ENCODE peak calls at places on chromosomes 5 and 9, in nine cellular contexts. B, F, W, D, S, T, L, J and R are unnamed samples. For H3K9me3, the result is how much of the 10 kb centered on the place peaks cover.

GRCh38 chr9:3692606-3693005 is 166.8 kb upstream of the RFX3 start:
- DNase-seq in L (no peak), F (no peak), J (no peak), D (no peak), W (no peak), S (no peak), B (peak), T (no peak), R (no peak)

GRCh38 chr5:101009758-101010519 is 106.9 kb upstream of the ST8SIA4 start:
- DNase-seq in S (no peak), B (no peak), J (no peak), W (no peak), T (no peak), D (no peak), L (no peak), F (peak), R (no peak)

GRCh38 chr5:37710965-37711364 is 128.9 kb downstream of the GDNF start:
- DNase-seq in W (no peak), F (no peak), B (no peak), J (no peak), T (no peak), D (no peak), L (no peak), S (no peak), R (no peak)

GRCh38 chr9:115015018-115015635 is 84.7 kb upstream of the TNFSF8 start:
- DNase-seq in B (peak), T (peak), S (no peak), L (peak), F (no peak), D (no peak), J (no peak), W (peak), R (no peak)

GRCh38 chr5:151414536-151414935 is 32.9 kb upstream of the SLC36A1 start:
- DNase-seq in F (no peak), S (no peak), W (no peak), L (no peak), B (no peak), D (no peak), J (no peak), T (no peak), R (no peak)

GRCh38 chr5:96661101-96661840 is 905 bp upstream of the CAST start:
- DNase-seq in F (peak), W (peak), T (peak), D (no peak), B (peak), J (no peak), S (peak), L (no peak), R (peak)

GRCh38 chr9:31140316-31140715 is 1244.1 kb upstream of the ACO1 start:
- DNase-seq in J (no peak), S (no peak), D (no peak), T (no peak), W (peak), F (peak), L (peak), B (peak), R (no peak)

GRCh38 chr5:172897691-172898512 is 61.3 kb upstream of the RPL26L1 start:
- DNase-seq in L (no peak), D (no peak), W (no peak), J (no peak), B (no peak), S (peak), T (no peak), F (no peak), R (no peak)

GRCh38 chr5:95590880-95591279 is 29.0 kb upstream of the GPR150 start:
- DNase-seq in F (no peak), J (no peak), L (no peak), T (no peak), S (no peak), B (no peak), D (no peak), W (no peak), R (no peak)

GRCh38 chr5:8500426-8500825 is 631.5 kb downstream of the MTRR start:
- DNase-seq in T (no peak), S (no peak), W (no peak), B (no peak), J (no peak), F (no peak), D (no peak), L (no peak), R (no peak)
- H3K9me3 ChIP-seq in T (under half), S (under half), W (under half), B (under half), J (under half), F (under half), D (under half), L (half or more), R (under half)

GRCh38 chr5:141413540-141414069 is 818 bp downstream of the PCDHGA10 start:
- DNase-seq in D (no peak), J (no peak), B (no peak), F (no peak), W (peak), T (no peak), L (no peak), S (no peak), R (no peak)

GRCh38 chr5:141409598-141410306 is 1.9 kb downstream of the PCDHGB6 start:
- DNase-seq in B (no peak), S (no peak), W (no peak), T (no peak), D (no peak), L (no peak), F (no peak), J (no peak), R (no peak)

GRCh38 chr5:141411575-141411974 is 1.2 kb upstream of the PCDHGA10 start:
- DNase-seq in B (no peak), F (no peak), T (no peak), W (no peak), S (no peak), L (no peak), J (no peak), D (no peak), R (no peak)

GRCh38 chr5:141412853-141413539 is at the start of gene PCDHGA10:
- DNase-seq in B (peak), J (peak), W (peak), D (no peak), F (peak), S (no peak), T (peak), L (peak), R (no peak)
- H3K9me3 ChIP-seq in B (under half), J (under half), W (under half), D (half or more), F (under half), S (under half), T (under half), L (under half), R (under half)

GRCh38 chr5:64188776-64189175 is 23.1 kb downstream of the RNF180 start:
- DNase-seq in L (no peak), S (no peak), B (no peak), F (no peak), D (no peak), W (no peak), J (no peak), T (no peak), R (no peak)
- H3K9me3 ChIP-seq in L (under half), S (under half), B (under half), F (under half), D (under half), W (under half), J (under half), T (under half), R (under half)

GRCh38 chr5:131846536-131846935 is 49.7 kb upstream of the FNIP1 start:
- DNase-seq in J (no peak), F (no peak), D (no peak), S (no peak), T (no peak), B (peak), W (no peak), L (no peak), R (no peak)

GRCh38 chr5:131848662-131849061 is 51.8 kb upstream of the FNIP1 start:
- DNase-seq in W (no peak), T (no peak), D (no peak), L (no peak), F (no peak), B (no peak), J (no peak), S (no peak), R (no peak)

GRCh38 chr5:131845828-131846227 is 49.0 kb upstream of the FNIP1 start:
- DNase-seq in F (no peak), J (no peak), D (no peak), B (no peak), T (no peak), W (no peak), S (no peak), L (no peak), R (no peak)
- H3K9me3 ChIP-seq in F (under half), J (under half), D (under half), B (under half), T (under half), W (under half), S (under half), L (under half), R (under half)

GRCh38 chr5:180380441-180380840 is 27.3 kb upstream of the GFPT2 start:
- DNase-seq in W (no peak), B (no peak), L (no peak), J (no peak), F (no peak), D (no peak), S (no peak), T (no peak), R (no peak)

GRCh38 chr5:180377556-180378197 is 24.5 kb upstream of the GFPT2 start:
- DNase-seq in T (no peak), W (no peak), B (no peak), F (no peak), D (no peak), L (no peak), J (no peak), S (no peak), R (no peak)

GRCh38 chr5:180378412-180379344 is 25.5 kb upstream of the GFPT2 start:
- DNase-seq in F (no peak), D (no peak), T (no peak), J (no peak), W (no peak), L (no peak), B (no peak), S (no peak), R (no peak)

GRCh38 chr5:180380856-180381255 is 27.7 kb upstream of the GFPT2 start:
- DNase-seq in D (no peak), S (no peak), F (no peak), J (no peak), T (no peak), W (no peak), L (no peak), B (no peak), R (no peak)

GRCh38 chr5:180379355-180380070 is 26.4 kb upstream of the GFPT2 start:
- DNase-seq in B (no peak), W (no peak), L (no peak), T (no peak), S (no peak), J (no peak), D (no peak), F (no peak), R (no peak)
- H3K9me3 ChIP-seq in B (under half), W (under half), L (under half), T (under half), S (under half), J (under half), D (under half), F (under half), R (under half)

DNA sequence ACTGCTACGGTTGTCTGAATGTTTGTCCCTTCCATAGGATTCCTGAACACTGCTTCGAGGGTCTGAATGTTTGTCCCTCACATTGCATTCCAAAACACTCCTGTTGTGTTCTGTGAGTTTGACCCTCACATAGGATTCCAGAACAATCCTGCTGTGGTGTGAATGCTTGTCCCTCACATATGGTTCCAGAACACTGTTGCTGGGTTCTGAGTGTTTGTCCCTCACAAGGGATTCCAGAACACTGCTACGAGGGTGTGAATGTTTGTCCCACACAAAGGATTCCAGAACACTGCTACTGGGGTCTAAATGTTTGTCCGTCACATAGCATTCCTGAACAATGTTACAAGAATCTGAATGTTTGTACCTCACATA is 201.2 kb downstream of the FOXD4L6 start:
- DNase-seq in B (no peak), F (no peak), J (no peak), L (no peak), D (no peak), T (no peak), W (no peak), S (no peak), R (no peak)
- H3K9me3 ChIP-seq in B (under half), F (under half), J (under half), L (under half), D (half or more), T (under half), W (under half), S (under half), R (half or more)

GRCh38 chr9:113056191-113057106 is at the start of gene ZFP37:
- DNase-seq in F (peak), W (peak), T (peak), J (peak), D (peak), B (peak), S (peak), L (peak), R (peak)
- H3K9me3 ChIP-seq in F (under half), W (under half), T (under half), J (under half), D (under half), B (under half), S (under half), L (under half), R (under half)